ENCODE peak calls at places on chromosomes 12 and 14, in four cellular contexts. Y is K562, F is HCT116, H is HepG2. X is an unnamed sample. For H3K4me1, the result is how much of the 10 kb centered on the place peaks cover.

GRCh38 chr12:126027816-126028215 is 962.6 kb downstream of the AACS start:
- DNase-seq in F (no peak), H (no peak), Y (no peak), X (no peak)

GRCh38 chr14:104805326-104805678 is 4.4 kb downstream of the ZBTB42 start:
- DNase-seq in H (no peak), F (peak), Y (peak), X (no peak)

GRCh38 chr12:64451687-64452558 is at the start of gene TBK1:
- DNase-seq in Y (peak), F (peak), H (peak), X (no peak)

GRCh38 chr12:56220611-56221232 is 1.0 kb downstream of the RNF41 start:
- DNase-seq in Y (peak), H (no peak), F (no peak), X (no peak)

GRCh38 chr12:32032205-32032810 is 73.1 kb downstream of the RESF1 start:
- DNase-seq in H (no peak), Y (no peak), F (no peak), X (no peak)

GRCh38 chr12:21526053-21526452 is at the start of gene SPX:
- DNase-seq in H (peak), F (no peak), Y (no peak), X (no peak)

GRCh38 chr12:24960222-24960855 is 11.4 kb upstream of the BCAT1 start:
- DNase-seq in Y (peak), F (peak), H (peak), X (peak)

GRCh38 chr14:100288382-100289185 is 17.7 kb downstream of the SLC25A29 start:
- DNase-seq in Y (no peak), H (no peak), F (no peak), X (no peak)

GRCh38 chr14:53570411-53571387 is 385.9 kb downstream of the BMP4 start:
- DNase-seq in F (no peak), Y (no peak), H (no peak), X (no peak)

GRCh38 chr12:3204143-3204542 is 127.0 kb downstream of the TSPAN9 start:
- DNase-seq in F (peak), H (no peak), Y (no peak), X (no peak)

GRCh38 chr12:91663331-91663998 is 480.8 kb upstream of the DCN start:
- DNase-seq in Y (no peak), F (no peak), H (no peak), X (no peak)

GRCh38 chr12:131530427-131530826 is 180.5 kb upstream of the SFSWAP start:
- DNase-seq in H (no peak), F (no peak), Y (no peak), X (no peak)

GRCh38 chr14:71320734-71321555 is 413.7 kb downstream of the PCNX1 start:
- DNase-seq in H (no peak), Y (peak), F (no peak), X (no peak)

GRCh38 chr14:71319646-71320045 is 412.4 kb downstream of the PCNX1 start:
- DNase-seq in H (no peak), F (no peak), Y (peak), X (peak)

GRCh38 chr14:71320107-71320733 is 413.0 kb downstream of the PCNX1 start:
- DNase-seq in F (peak), Y (peak), H (peak), X (peak)

GRCh38 chr14:71322660-71323250 is 415.5 kb downstream of the PCNX1 start:
- DNase-seq in Y (peak), H (no peak), F (no peak), X (peak)

GRCh38 chr14:71321556-71322315 is 414.5 kb downstream of the PCNX1 start:
- DNase-seq in H (peak), Y (peak), F (peak), X (peak)
- TF ChIP-seq TCF7L2 in H (no peak), Y (no peak), F (peak), X (peak)

GRCh38 chr14:69631509-69631908 is 20.1 kb downstream of the SUSD6 start:
- DNase-seq in F (no peak), Y (no peak), H (peak), X (no peak)

GRCh38 chr14:69633238-69633637 is 21.8 kb downstream of the SUSD6 start:
- DNase-seq in F (no peak), H (peak), Y (no peak), X (no peak)

GRCh38 chr14:69629225-69630127 is 18.1 kb downstream of the SUSD6 start:
- DNase-seq in Y (peak), H (no peak), F (no peak), X (no peak)

GRCh38 chr14:69632752-69633151 is 21.4 kb downstream of the SUSD6 start:
- DNase-seq in F (no peak), H (no peak), Y (no peak), X (no peak)

GRCh38 chr14:69632154-69632553 is 20.8 kb downstream of the SUSD6 start:
- DNase-seq in Y (no peak), F (no peak), H (no peak), X (no peak)
- H3K4me1 ChIP-seq in Y (under half), F (under half), H (half or more), X (under half)

DNA sequence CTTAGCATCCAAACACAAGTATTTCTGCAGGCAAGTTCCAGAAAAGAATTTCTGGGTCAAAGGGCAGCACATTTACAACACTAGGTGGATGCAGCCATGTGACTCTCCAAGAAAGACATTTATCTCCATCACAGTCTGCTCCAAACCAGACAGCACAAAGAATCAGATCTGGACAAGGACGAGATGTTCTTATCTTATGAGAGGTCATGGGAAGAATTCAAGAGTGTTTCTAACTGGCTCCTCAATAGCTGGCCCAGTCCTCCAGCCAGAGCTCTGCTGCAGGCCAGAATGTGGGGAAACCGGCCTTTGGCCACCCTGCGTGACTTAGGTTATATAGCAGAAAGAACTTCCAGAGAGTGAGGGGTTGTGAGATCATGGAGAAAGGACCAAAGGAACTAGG is 17.4 kb downstream of the TMEM119 start:
- DNase-seq in Y (no peak), H (no peak), F (no peak), X (no peak)
- TF ChIP-seq POLR2AphosphoS5 in Y (no peak), H (no peak), F (no peak), X (no peak)

DNA sequence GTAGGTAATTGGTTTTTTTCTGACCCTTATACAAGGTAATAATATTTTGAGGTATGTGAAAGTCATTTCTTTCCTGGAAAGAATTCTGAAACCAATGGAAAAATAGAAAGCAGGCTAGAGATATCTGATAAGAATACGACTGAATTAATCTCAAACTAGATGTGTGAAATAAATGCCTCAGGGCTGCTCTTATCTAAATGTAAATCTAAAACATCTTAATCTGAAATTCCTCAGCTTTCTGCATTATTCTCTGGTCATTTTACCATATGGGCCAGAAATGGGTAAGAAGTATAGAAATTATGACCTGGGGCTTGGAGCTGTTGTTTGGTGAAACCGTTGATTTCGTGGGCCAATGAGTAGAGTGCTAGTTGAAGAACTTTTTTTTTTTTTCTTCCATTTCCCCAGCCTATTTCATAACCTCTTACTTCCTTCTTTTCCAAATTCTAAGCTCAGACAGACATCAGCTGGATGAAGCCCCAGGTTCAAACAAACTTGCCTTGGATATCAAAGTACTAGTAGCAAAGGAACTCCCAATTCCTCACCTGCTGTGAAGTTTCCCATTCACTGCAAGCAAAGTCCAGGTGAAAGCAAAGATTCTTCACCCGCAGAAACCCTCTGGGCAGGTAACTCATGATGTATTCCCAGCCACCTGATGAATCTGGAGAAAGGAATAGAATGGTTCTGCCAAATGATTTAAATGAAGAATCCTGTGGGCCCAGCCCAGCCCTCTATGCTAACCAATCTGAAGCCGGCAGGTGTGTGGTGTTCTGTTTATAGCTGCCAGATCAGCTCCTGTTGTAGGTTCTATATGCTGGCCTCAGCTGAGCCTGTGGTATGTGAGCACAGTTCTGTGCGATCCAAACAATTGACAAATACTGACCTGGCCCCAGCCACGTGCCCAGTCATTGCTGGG is 9.7 kb upstream of the FOS start:
- DNase-seq in F (no peak), Y (no peak), H (no peak), X (no peak)
- TF ChIP-seq TCF7L2 in F (no peak), Y (no peak), H (no peak), X (no peak)

GRCh38 chr12:114672817-114673168 is 11.2 kb downstream of the TBX3 start:
- DNase-seq in H (no peak), F (no peak), Y (no peak), X (no peak)
- H3K4me1 ChIP-seq in H (half or more), F (under half), Y (under half), X (under half)

DNA sequence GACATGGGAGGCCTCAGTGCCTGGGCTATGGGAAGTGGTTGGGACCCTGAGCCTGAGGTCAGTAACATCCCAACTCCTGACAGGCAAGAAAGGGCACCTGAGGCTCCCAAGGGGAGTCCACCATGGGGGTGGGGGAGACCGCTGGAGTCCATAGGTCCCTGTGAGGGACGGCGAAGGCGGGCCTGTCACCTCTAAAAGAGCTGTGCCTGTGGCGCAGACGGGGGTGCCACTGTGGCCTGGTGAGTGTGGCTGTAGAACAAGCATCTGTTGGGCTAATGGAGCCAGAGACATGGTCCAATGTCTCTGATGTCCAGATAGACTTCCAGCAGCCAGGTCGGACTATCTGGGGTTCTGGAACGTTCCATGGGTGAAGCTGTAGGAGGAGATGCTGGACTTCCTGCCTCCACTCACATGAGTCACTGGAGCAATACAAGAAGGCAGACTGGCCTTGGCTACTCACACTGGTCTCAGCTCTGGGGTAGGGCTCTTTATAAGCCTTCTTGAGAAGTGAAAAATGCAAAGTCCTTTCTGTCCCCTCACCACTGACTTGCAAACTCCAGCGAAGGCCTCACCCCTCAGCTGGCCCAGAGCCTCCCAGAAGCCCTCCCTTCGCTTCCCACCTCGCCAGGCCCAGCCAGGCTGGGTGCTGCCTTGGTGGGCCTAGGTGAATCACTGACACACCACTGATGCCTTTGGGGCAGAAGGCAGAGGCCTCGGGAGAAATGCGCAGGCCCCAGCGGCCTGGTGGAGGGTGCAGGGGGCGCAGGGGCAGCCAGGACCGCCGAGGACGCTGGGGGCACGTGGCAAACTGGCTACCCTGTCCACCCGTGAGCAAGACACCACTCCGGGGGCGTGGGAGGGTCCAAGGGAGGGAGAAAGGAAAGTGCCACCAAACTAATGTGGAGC is 1.1 kb upstream of the TRAF3 start:
- DNase-seq in Y (peak), F (no peak), H (peak), X (no peak)
- TF ChIP-seq POLR2AphosphoS5 in Y (no peak), F (no peak), H (no peak), X (no peak)

GRCh38 chr12:124608451-124608870 is 41.0 kb upstream of the NCOR2 start:
- DNase-seq in F (no peak), H (no peak), Y (no peak), X (no peak)
- TF ChIP-seq TCF7L2 in F (no peak), H (no peak), Y (no peak), X (no peak)

GRCh38 chr12:10369557-10370150 is 20.2 kb downstream of the KLRK1 start:
- DNase-seq in F (no peak), H (no peak), Y (no peak), X (no peak)

GRCh38 chr12:10366875-10367274 is 23.0 kb downstream of the KLRK1 start:
- DNase-seq in F (no peak), Y (no peak), H (peak), X (no peak)

GRCh38 chr12:10365716-10366433 is 24.0 kb downstream of the KLRK1 start:
- DNase-seq in H (no peak), F (peak), Y (peak), X (no peak)

GRCh38 chr12:10364839-10365681 is 24.8 kb downstream of the KLRK1 start:
- DNase-seq in Y (peak), F (peak), H (peak), X (peak)

GRCh38 chr12:10368206-10369171 is 21.4 kb downstream of the KLRK1 start:
- DNase-seq in F (no peak), H (no peak), Y (no peak), X (no peak)
- H3K4me1 ChIP-seq in F (under half), H (under half), Y (under half), X (under half)

GRCh38 chr12:87929346-87929745 is 99.9 kb downstream of the C12orf50 start:
- DNase-seq in H (no peak), Y (no peak), F (no peak), X (no peak)
- TF ChIP-seq POLR2AphosphoS5 in H (no peak), Y (no peak), F (no peak), X (no peak)

GRCh38 chr14:57057803-57058202 is 210.9 kb downstream of the EXOC5 start:
- DNase-seq in Y (no peak), F (no peak), H (no peak), X (no peak)
- TF ChIP-seq TCF7L2 in Y (no peak), F (no peak), H (no peak), X (no peak)

X was measured in Panc1.